ENCODE peak calls at places on chromosomes 16 and 17, in six cellular contexts. One of them, this sample, is unnamed.

GRCh38 chr17:75531724-75532090 is 6.2 kb downstream of the LLGL2 start:
- DNase-seq in fibroblast of gingiva: no peak
- DNase-seq in stimulated activated CD8-positive, alpha-beta memory T cell treated with anti-CD3 and anti-CD28 coated beads, Interleukin-15, amount 100 ng/mL, for 1 hour: no peak
- DNase-seq in activated T-cell treated with anti-CD3 and anti-CD28 coated beads, Interleukin-2, amount 50 U/mL, for 24 hours: no peak
- DNase-seq in epithelial cell of esophagus: peak; percentile 79
- DNase-seq in amygdala: no peak
- DNase-seq in this sample: no peak

GRCh38 chr17:2266045-2266864 is 37.3 kb downstream of the SMG6 start:
- DNase-seq in fibroblast of gingiva: no peak
- DNase-seq in stimulated activated CD8-positive, alpha-beta memory T cell treated with anti-CD3 and anti-CD28 coated beads, Interleukin-15, amount 100 ng/mL, for 1 hour: peak; percentile 71
- DNase-seq in activated T-cell treated with anti-CD3 and anti-CD28 coated beads, Interleukin-2, amount 50 U/mL, for 24 hours: peak; percentile 75
- DNase-seq in epithelial cell of esophagus: no peak
- DNase-seq in amygdala: no peak
- DNase-seq in this sample: no peak

GRCh38 chr16:68444058-68444657 is 4.2 kb downstream of the SMPD3 start:
- DNase-seq in fibroblast of gingiva: no peak
- DNase-seq in stimulated activated CD8-positive, alpha-beta memory T cell treated with anti-CD3 and anti-CD28 coated beads, Interleukin-15, amount 100 ng/mL, for 1 hour: no peak
- DNase-seq in activated T-cell treated with anti-CD3 and anti-CD28 coated beads, Interleukin-2, amount 50 U/mL, for 24 hours: no peak
- DNase-seq in epithelial cell of esophagus: peak; percentile 57
- DNase-seq in amygdala: no peak
- DNase-seq in this sample: peak; percentile 68

GRCh38 chr17:78970834-78971763 is 8.6 kb downstream of the LGALS3BP start:
- DNase-seq in fibroblast of gingiva: peak; percentile 51
- DNase-seq in stimulated activated CD8-positive, alpha-beta memory T cell treated with anti-CD3 and anti-CD28 coated beads, Interleukin-15, amount 100 ng/mL, for 1 hour: peak; percentile 70
- DNase-seq in activated T-cell treated with anti-CD3 and anti-CD28 coated beads, Interleukin-2, amount 50 U/mL, for 24 hours: peak; percentile 86
- DNase-seq in epithelial cell of esophagus: peak; percentile 71
- DNase-seq in amygdala: peak; percentile 39
- DNase-seq in this sample: peak; percentile 86

GRCh38 chr16:31880322-31880979 is 6.8 kb downstream of the ZNF267 start:
- DNase-seq in fibroblast of gingiva: peak; percentile 55
- DNase-seq in stimulated activated CD8-positive, alpha-beta memory T cell treated with anti-CD3 and anti-CD28 coated beads, Interleukin-15, amount 100 ng/mL, for 1 hour: no peak
- DNase-seq in activated T-cell treated with anti-CD3 and anti-CD28 coated beads, Interleukin-2, amount 50 U/mL, for 24 hours: no peak
- DNase-seq in epithelial cell of esophagus: peak; percentile 65
- DNase-seq in amygdala: no peak
- DNase-seq in this sample: peak; percentile 14

GRCh38 chr16:57042157-57043111 is 49.9 kb upstream of the CPNE2 start:
- DNase-seq in fibroblast of gingiva: no peak
- DNase-seq in stimulated activated CD8-positive, alpha-beta memory T cell treated with anti-CD3 and anti-CD28 coated beads, Interleukin-15, amount 100 ng/mL, for 1 hour: peak; percentile 58
- DNase-seq in activated T-cell treated with anti-CD3 and anti-CD28 coated beads, Interleukin-2, amount 50 U/mL, for 24 hours: peak; percentile 86
- DNase-seq in epithelial cell of esophagus: peak; percentile 92
- DNase-seq in amygdala: no peak
- DNase-seq in this sample: no peak

GRCh38 chr17:563646-564045 is 151.0 kb downstream of the VPS53 start:
- DNase-seq in fibroblast of gingiva: no peak
- DNase-seq in stimulated activated CD8-positive, alpha-beta memory T cell treated with anti-CD3 and anti-CD28 coated beads, Interleukin-15, amount 100 ng/mL, for 1 hour: no peak
- DNase-seq in activated T-cell treated with anti-CD3 and anti-CD28 coated beads, Interleukin-2, amount 50 U/mL, for 24 hours: no peak
- DNase-seq in epithelial cell of esophagus: no peak
- DNase-seq in amygdala: no peak
- DNase-seq in this sample: no peak

GRCh38 chr16:48434653-48435318 is 49.6 kb upstream of the SIAH1 start:
- DNase-seq in fibroblast of gingiva: peak; percentile 80
- DNase-seq in stimulated activated CD8-positive, alpha-beta memory T cell treated with anti-CD3 and anti-CD28 coated beads, Interleukin-15, amount 100 ng/mL, for 1 hour: no peak
- DNase-seq in activated T-cell treated with anti-CD3 and anti-CD28 coated beads, Interleukin-2, amount 50 U/mL, for 24 hours: no peak
- DNase-seq in epithelial cell of esophagus: no peak
- DNase-seq in amygdala: no peak
- DNase-seq in this sample: no peak

GRCh38 chr17:56785997-56786680 is 47.6 kb downstream of the C17orf67 start:
- DNase-seq in fibroblast of gingiva: no peak
- DNase-seq in stimulated activated CD8-positive, alpha-beta memory T cell treated with anti-CD3 and anti-CD28 coated beads, Interleukin-15, amount 100 ng/mL, for 1 hour: no peak
- DNase-seq in activated T-cell treated with anti-CD3 and anti-CD28 coated beads, Interleukin-2, amount 50 U/mL, for 24 hours: no peak
- DNase-seq in epithelial cell of esophagus: peak; percentile 40
- DNase-seq in amygdala: no peak
- DNase-seq in this sample: no peak

GRCh38 chr16:28986492-28986891 is 1.6 kb downstream of the LAT start:
- DNase-seq in fibroblast of gingiva: no peak
- DNase-seq in stimulated activated CD8-positive, alpha-beta memory T cell treated with anti-CD3 and anti-CD28 coated beads, Interleukin-15, amount 100 ng/mL, for 1 hour: no peak
- DNase-seq in activated T-cell treated with anti-CD3 and anti-CD28 coated beads, Interleukin-2, amount 50 U/mL, for 24 hours: peak; percentile 59
- DNase-seq in epithelial cell of esophagus: no peak
- DNase-seq in amygdala: no peak
- DNase-seq in this sample: no peak

GRCh38 chr16:24853169-24853824 is 7.5 kb downstream of the SLC5A11 start:
- DNase-seq in fibroblast of gingiva: no peak
- DNase-seq in stimulated activated CD8-positive, alpha-beta memory T cell treated with anti-CD3 and anti-CD28 coated beads, Interleukin-15, amount 100 ng/mL, for 1 hour: no peak
- DNase-seq in activated T-cell treated with anti-CD3 and anti-CD28 coated beads, Interleukin-2, amount 50 U/mL, for 24 hours: no peak
- DNase-seq in epithelial cell of esophagus: peak; percentile 52
- DNase-seq in amygdala: no peak
- DNase-seq in this sample: no peak

GRCh38 chr17:56694825-56695224 is 101.3 kb downstream of the NOG start:
- DNase-seq in fibroblast of gingiva: peak; percentile 28
- DNase-seq in stimulated activated CD8-positive, alpha-beta memory T cell treated with anti-CD3 and anti-CD28 coated beads, Interleukin-15, amount 100 ng/mL, for 1 hour: no peak
- DNase-seq in activated T-cell treated with anti-CD3 and anti-CD28 coated beads, Interleukin-2, amount 50 U/mL, for 24 hours: no peak
- DNase-seq in epithelial cell of esophagus: no peak
- DNase-seq in amygdala: no peak
- DNase-seq in this sample: no peak

GRCh38 chr17:15494821-15495220 is 27.4 kb upstream of the CDRT4 start:
- DNase-seq in fibroblast of gingiva: no peak
- DNase-seq in stimulated activated CD8-positive, alpha-beta memory T cell treated with anti-CD3 and anti-CD28 coated beads, Interleukin-15, amount 100 ng/mL, for 1 hour: no peak
- DNase-seq in activated T-cell treated with anti-CD3 and anti-CD28 coated beads, Interleukin-2, amount 50 U/mL, for 24 hours: no peak
- DNase-seq in epithelial cell of esophagus: no peak
- DNase-seq in amygdala: no peak
- DNase-seq in this sample: no peak

GRCh38 chr16:30985401-30986128 is 558 bp downstream of the HSD3B7 start:
- DNase-seq in fibroblast of gingiva: peak; percentile 20
- DNase-seq in stimulated activated CD8-positive, alpha-beta memory T cell treated with anti-CD3 and anti-CD28 coated beads, Interleukin-15, amount 100 ng/mL, for 1 hour: no peak
- DNase-seq in activated T-cell treated with anti-CD3 and anti-CD28 coated beads, Interleukin-2, amount 50 U/mL, for 24 hours: no peak
- DNase-seq in epithelial cell of esophagus: peak; percentile 73
- DNase-seq in amygdala: no peak
- DNase-seq in this sample: peak; percentile 91

GRCh38 chr17:64502021-64502420 is 4.1 kb downstream of the DDX5 start:
- DNase-seq in fibroblast of gingiva: no peak
- DNase-seq in stimulated activated CD8-positive, alpha-beta memory T cell treated with anti-CD3 and anti-CD28 coated beads, Interleukin-15, amount 100 ng/mL, for 1 hour: no peak
- DNase-seq in activated T-cell treated with anti-CD3 and anti-CD28 coated beads, Interleukin-2, amount 50 U/mL, for 24 hours: no peak
- DNase-seq in epithelial cell of esophagus: no peak
- DNase-seq in amygdala: no peak
- DNase-seq in this sample: no peak

GRCh38 chr17:72985882-72986720 is 106.4 kb downstream of the SLC39A11 start:
- DNase-seq in fibroblast of gingiva: peak; percentile 67
- DNase-seq in stimulated activated CD8-positive, alpha-beta memory T cell treated with anti-CD3 and anti-CD28 coated beads, Interleukin-15, amount 100 ng/mL, for 1 hour: peak; percentile 10
- DNase-seq in activated T-cell treated with anti-CD3 and anti-CD28 coated beads, Interleukin-2, amount 50 U/mL, for 24 hours: peak; percentile 51
- DNase-seq in epithelial cell of esophagus: peak; percentile 73
- DNase-seq in amygdala: no peak
- DNase-seq in this sample: peak; percentile 87

GRCh38 chr16:55901756-55902155 is 26.6 kb upstream of the CES5A start:
- DNase-seq in fibroblast of gingiva: no peak
- DNase-seq in stimulated activated CD8-positive, alpha-beta memory T cell treated with anti-CD3 and anti-CD28 coated beads, Interleukin-15, amount 100 ng/mL, for 1 hour: no peak
- DNase-seq in activated T-cell treated with anti-CD3 and anti-CD28 coated beads, Interleukin-2, amount 50 U/mL, for 24 hours: no peak
- DNase-seq in epithelial cell of esophagus: no peak
- DNase-seq in amygdala: no peak
- DNase-seq in this sample: no peak

GRCh38 chr16:89117975-89118289 is 24.3 kb downstream of the ACSF3 start:
- DNase-seq in fibroblast of gingiva: no peak
- DNase-seq in stimulated activated CD8-positive, alpha-beta memory T cell treated with anti-CD3 and anti-CD28 coated beads, Interleukin-15, amount 100 ng/mL, for 1 hour: no peak
- DNase-seq in activated T-cell treated with anti-CD3 and anti-CD28 coated beads, Interleukin-2, amount 50 U/mL, for 24 hours: no peak
- DNase-seq in epithelial cell of esophagus: no peak
- DNase-seq in amygdala: no peak
- DNase-seq in this sample: no peak

GRCh38 chr17:76529224-76529642 is 8.3 kb downstream of the CYGB start:
- DNase-seq in fibroblast of gingiva: peak; percentile 95
- DNase-seq in stimulated activated CD8-positive, alpha-beta memory T cell treated with anti-CD3 and anti-CD28 coated beads, Interleukin-15, amount 100 ng/mL, for 1 hour: no peak
- DNase-seq in activated T-cell treated with anti-CD3 and anti-CD28 coated beads, Interleukin-2, amount 50 U/mL, for 24 hours: no peak
- DNase-seq in epithelial cell of esophagus: peak; percentile 79
- DNase-seq in amygdala: no peak
- DNase-seq in this sample: no peak

GRCh38 chr16:74291577-74292208 is 4.9 kb upstream of the PSMD7 start:
- DNase-seq in fibroblast of gingiva: peak; percentile 54
- DNase-seq in stimulated activated CD8-positive, alpha-beta memory T cell treated with anti-CD3 and anti-CD28 coated beads, Interleukin-15, amount 100 ng/mL, for 1 hour: no peak
- DNase-seq in activated T-cell treated with anti-CD3 and anti-CD28 coated beads, Interleukin-2, amount 50 U/mL, for 24 hours: no peak
- DNase-seq in epithelial cell of esophagus: peak; percentile 99
- DNase-seq in amygdala: no peak
- DNase-seq in this sample: no peak

GRCh38 chr17:31738067-31738466 is 121.0 kb downstream of the COPRS start:
- DNase-seq in fibroblast of gingiva: no peak
- DNase-seq in stimulated activated CD8-positive, alpha-beta memory T cell treated with anti-CD3 and anti-CD28 coated beads, Interleukin-15, amount 100 ng/mL, for 1 hour: no peak
- DNase-seq in activated T-cell treated with anti-CD3 and anti-CD28 coated beads, Interleukin-2, amount 50 U/mL, for 24 hours: no peak
- DNase-seq in epithelial cell of esophagus: no peak
- DNase-seq in amygdala: no peak
- DNase-seq in this sample: peak; percentile 81

GRCh38 chr16:26795184-26795583 is 271.5 kb upstream of the C16orf82 start:
- DNase-seq in fibroblast of gingiva: no peak
- DNase-seq in stimulated activated CD8-positive, alpha-beta memory T cell treated with anti-CD3 and anti-CD28 coated beads, Interleukin-15, amount 100 ng/mL, for 1 hour: no peak
- DNase-seq in activated T-cell treated with anti-CD3 and anti-CD28 coated beads, Interleukin-2, amount 50 U/mL, for 24 hours: peak; percentile 33
- DNase-seq in epithelial cell of esophagus: no peak
- DNase-seq in amygdala: no peak
- DNase-seq in this sample: no peak

GRCh38 chr17:76000016-76000754 is 470 bp upstream of the CDK3 start:
- DNase-seq in fibroblast of gingiva: no peak
- DNase-seq in stimulated activated CD8-positive, alpha-beta memory T cell treated with anti-CD3 and anti-CD28 coated beads, Interleukin-15, amount 100 ng/mL, for 1 hour: peak; percentile 20
- DNase-seq in activated T-cell treated with anti-CD3 and anti-CD28 coated beads, Interleukin-2, amount 50 U/mL, for 24 hours: peak; percentile 76
- DNase-seq in epithelial cell of esophagus: peak; percentile 67
- DNase-seq in amygdala: no peak
- DNase-seq in this sample: peak; percentile 88

GRCh38 chr16:77408607-77409006 is 26.2 kb downstream of the ADAMTS18 start:
- DNase-seq in fibroblast of gingiva: no peak
- DNase-seq in stimulated activated CD8-positive, alpha-beta memory T cell treated with anti-CD3 and anti-CD28 coated beads, Interleukin-15, amount 100 ng/mL, for 1 hour: no peak
- DNase-seq in activated T-cell treated with anti-CD3 and anti-CD28 coated beads, Interleukin-2, amount 50 U/mL, for 24 hours: no peak
- DNase-seq in epithelial cell of esophagus: no peak
- DNase-seq in amygdala: no peak
- DNase-seq in this sample: no peak

GRCh38 chr17:63775420-63775819 is 1.4 kb downstream of the DDX42 start:
- DNase-seq in fibroblast of gingiva: no peak
- DNase-seq in stimulated activated CD8-positive, alpha-beta memory T cell treated with anti-CD3 and anti-CD28 coated beads, Interleukin-15, amount 100 ng/mL, for 1 hour: no peak
- DNase-seq in activated T-cell treated with anti-CD3 and anti-CD28 coated beads, Interleukin-2, amount 50 U/mL, for 24 hours: no peak
- DNase-seq in epithelial cell of esophagus: peak; percentile 3
- DNase-seq in amygdala: no peak
- DNase-seq in this sample: no peak

GRCh38 chr16:3363793-3364192 is 8.1 kb downstream of the OR2C1 start:
- DNase-seq in fibroblast of gingiva: no peak
- DNase-seq in stimulated activated CD8-positive, alpha-beta memory T cell treated with anti-CD3 and anti-CD28 coated beads, Interleukin-15, amount 100 ng/mL, for 1 hour: no peak
- DNase-seq in activated T-cell treated with anti-CD3 and anti-CD28 coated beads, Interleukin-2, amount 50 U/mL, for 24 hours: no peak
- DNase-seq in epithelial cell of esophagus: no peak
- DNase-seq in amygdala: no peak
- DNase-seq in this sample: peak; percentile 37

GRCh38 chr16:31052131-31052530 is 18.8 kb downstream of the STX4 start:
- DNase-seq in fibroblast of gingiva: peak; percentile 88
- DNase-seq in stimulated activated CD8-positive, alpha-beta memory T cell treated with anti-CD3 and anti-CD28 coated beads, Interleukin-15, amount 100 ng/mL, for 1 hour: no peak
- DNase-seq in activated T-cell treated with anti-CD3 and anti-CD28 coated beads, Interleukin-2, amount 50 U/mL, for 24 hours: no peak
- DNase-seq in epithelial cell of esophagus: peak; percentile 96
- DNase-seq in amygdala: no peak
- DNase-seq in this sample: no peak

GRCh38 chr16:50480206-50480605 is 68.0 kb upstream of the NKD1 start:
- DNase-seq in fibroblast of gingiva: no peak
- DNase-seq in stimulated activated CD8-positive, alpha-beta memory T cell treated with anti-CD3 and anti-CD28 coated beads, Interleukin-15, amount 100 ng/mL, for 1 hour: no peak
- DNase-seq in activated T-cell treated with anti-CD3 and anti-CD28 coated beads, Interleukin-2, amount 50 U/mL, for 24 hours: no peak
- DNase-seq in epithelial cell of esophagus: no peak
- DNase-seq in amygdala: no peak
- DNase-seq in this sample: no peak

GRCh38 chr16:5065368-5065767 is 388 bp downstream of the C16orf89 start:
- DNase-seq in fibroblast of gingiva: no peak
- DNase-seq in stimulated activated CD8-positive, alpha-beta memory T cell treated with anti-CD3 and anti-CD28 coated beads, Interleukin-15, amount 100 ng/mL, for 1 hour: no peak
- DNase-seq in activated T-cell treated with anti-CD3 and anti-CD28 coated beads, Interleukin-2, amount 50 U/mL, for 24 hours: no peak
- DNase-seq in epithelial cell of esophagus: no peak
- DNase-seq in amygdala: no peak
- DNase-seq in this sample: no peak